ENCODE peak calls at places on chromosome 19, in eight cellular contexts. Z is HCT116, K is testis, S is heart left ventricle, P is A549, H is body of pancreas, O is IMR-90, G is Peyer's patch. D is an unnamed sample.

GRCh38 chr19:35224681-35225604 is 3.6 kb downstream of the FAM187B start:
- DNase-seq in G (peak), O (no peak), Z (no peak), S (no peak), K (no peak), P (no peak), H (peak), D (no peak)

GRCh38 chr19:46924874-46925547 is 64.2 kb downstream of the ARHGAP35 start:
- DNase-seq in P (peak), K (no peak), S (no peak), G (no peak), O (no peak), H (peak), Z (no peak), D (no peak)

GRCh38 chr19:49820125-49820524 is 2.0 kb downstream of the MED25 start:
- DNase-seq in Z (no peak), O (no peak), H (peak), K (peak), S (no peak), P (no peak), G (no peak), D (no peak)

GRCh38 chr19:40689339-40690049 is 957 bp downstream of the NUMBL start:
- DNase-seq in H (no peak), K (no peak), P (no peak), G (peak), O (no peak), S (peak), Z (no peak), D (no peak)

GRCh38 chr19:30338878-30339623 is 33.1 kb upstream of the ZNF536 start:
- DNase-seq in S (no peak), G (no peak), H (no peak), O (no peak), Z (no peak), P (no peak), K (no peak), D (peak)

GRCh38 chr19:44202974-44203373 is 9.4 kb upstream of the ZNF227 start:
- DNase-seq in P (no peak), K (no peak), H (no peak), G (no peak), O (no peak), Z (no peak), S (no peak), D (no peak)

GRCh38 chr19:45125975-45126493 is 33.1 kb downstream of the PPP1R37 start:
- DNase-seq in Z (peak), H (peak), S (no peak), G (peak), O (peak), K (peak), P (peak), D (peak)

GRCh38 chr19:20276011-20276738 is 109.2 kb downstream of the ZNF486 start:
- DNase-seq in P (no peak), S (no peak), K (no peak), O (no peak), Z (no peak), G (no peak), H (no peak), D (no peak)

GRCh38 chr19:6500837-6501739 is 1.0 kb downstream of the TUBB4A start:
- DNase-seq in S (no peak), O (no peak), Z (no peak), H (no peak), G (no peak), P (no peak), K (no peak), D (no peak)

GRCh38 chr19:44648536-44649370 is 5.0 kb downstream of the PVR start:
- DNase-seq in K (peak), G (no peak), O (peak), S (no peak), Z (no peak), H (peak), P (no peak), D (no peak)

GRCh38 chr19:35959040-35959967 is 23.1 kb downstream of the LRFN3 start:
- DNase-seq in O (no peak), H (no peak), G (peak), S (peak), P (no peak), K (peak), Z (no peak), D (no peak)

DNA sequence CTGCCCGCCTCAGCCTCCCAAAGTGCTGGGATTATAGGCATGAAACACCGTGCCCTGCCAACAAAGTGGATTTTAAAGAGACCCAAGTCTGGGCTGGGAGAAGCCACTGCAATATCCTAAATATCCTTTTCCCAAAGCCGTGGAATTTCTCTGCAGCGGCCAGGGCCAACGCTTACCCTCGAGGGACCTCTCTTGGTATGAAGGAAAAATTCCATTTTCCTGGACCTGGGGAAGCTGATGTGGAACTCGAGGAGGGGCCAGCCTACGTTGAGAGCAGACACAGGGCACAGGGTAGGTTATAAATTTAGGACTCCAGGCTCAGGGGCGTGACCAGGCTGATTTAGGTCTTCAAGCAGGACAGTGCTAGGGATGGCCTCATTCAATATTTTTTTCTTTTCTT is 17.7 kb upstream of the UPF1 start:
- DNase-seq in P (no peak), G (no peak), Z (no peak), H (no peak), K (peak), S (no peak), O (no peak), D (no peak)
- TF ChIP-seq CTCF in P (no peak), G (no peak), Z (no peak), H (no peak), K (no peak), S (no peak), O (peak), D (no peak)

GRCh38 chr19:51689751-51690358 is 3.3 kb upstream of the SPACA6 start:
- DNase-seq in G (no peak), K (peak), O (no peak), P (peak), S (peak), Z (no peak), H (peak), D (peak)
- TF ChIP-seq POLR2A in G (no peak), K (no peak), O (no peak), P (peak), S (no peak), Z (no peak), H (no peak), D (no peak)

GRCh38 chr19:633068-633785 is at the start of gene POLRMT:
- DNase-seq in S (peak), K (peak), G (peak), H (peak), P (peak), Z (peak), O (peak), D (peak)

GRCh38 chr19:633786-634639 is 676 bp upstream of the POLRMT start:
- DNase-seq in G (no peak), P (no peak), O (peak), H (no peak), K (no peak), S (no peak), Z (no peak), D (no peak)

GRCh38 chr19:628168-628567 is 5.2 kb downstream of the POLRMT start:
- DNase-seq in S (no peak), H (no peak), P (no peak), G (no peak), Z (no peak), K (no peak), O (no peak), D (no peak)

GRCh38 chr19:632228-633067 is 889 bp downstream of the POLRMT start:
- DNase-seq in O (peak), K (peak), Z (no peak), S (no peak), P (peak), H (no peak), G (no peak), D (no peak)

DNA sequence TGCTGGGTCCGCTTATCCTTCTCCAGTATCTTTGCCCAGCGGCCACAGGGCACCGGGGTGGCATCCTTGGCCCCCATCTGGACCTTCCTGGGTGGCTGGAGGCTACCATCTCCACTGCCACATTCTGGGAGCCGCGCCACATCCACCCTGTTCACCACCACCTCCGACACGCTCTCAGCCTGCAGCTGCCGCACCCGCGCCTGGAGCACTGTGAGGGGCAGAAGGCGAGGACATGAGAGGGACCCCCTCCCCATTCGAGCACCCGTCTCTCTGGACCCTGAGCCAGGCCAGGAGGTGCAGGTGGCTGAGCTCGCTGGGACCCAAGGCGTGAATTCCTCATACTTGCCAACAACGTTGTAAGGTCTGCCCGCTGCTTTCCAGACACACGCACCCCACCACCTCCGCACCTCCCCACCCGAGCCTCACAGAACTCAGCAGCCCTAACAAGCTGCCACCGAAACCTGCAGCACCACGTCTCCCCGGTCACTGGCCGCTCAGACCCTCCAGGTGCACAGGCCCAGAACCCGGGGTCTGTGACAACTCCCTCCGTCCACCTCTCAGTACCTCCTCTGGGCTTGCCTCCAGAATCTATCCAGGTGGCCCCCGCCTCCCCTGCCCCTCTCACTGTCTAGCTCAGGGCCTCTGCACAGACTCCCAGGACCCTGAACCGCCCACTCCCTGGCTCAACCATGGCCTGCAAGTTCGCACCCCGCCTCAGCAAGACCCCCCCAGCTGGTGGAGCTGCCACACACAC is 3.2 kb downstream of the POLRMT start:
- DNase-seq in P (no peak), G (no peak), O (no peak), H (peak), S (no peak), Z (no peak), K (no peak), D (no peak)
- TF ChIP-seq CTCF in P (no peak), G (no peak), O (no peak), H (no peak), S (no peak), Z (no peak), K (no peak), D (no peak)

GRCh38 chr19:12034610-12035009 is 869 bp downstream of the ZNF433 start:
- DNase-seq in H (no peak), P (no peak), G (no peak), K (no peak), S (no peak), Z (no peak), O (no peak), D (no peak)

GRCh38 chr19:12034196-12034595 is 1.3 kb downstream of the ZNF433 start:
- DNase-seq in H (peak), K (no peak), P (no peak), S (no peak), G (no peak), O (no peak), Z (no peak), D (no peak)

DNA sequence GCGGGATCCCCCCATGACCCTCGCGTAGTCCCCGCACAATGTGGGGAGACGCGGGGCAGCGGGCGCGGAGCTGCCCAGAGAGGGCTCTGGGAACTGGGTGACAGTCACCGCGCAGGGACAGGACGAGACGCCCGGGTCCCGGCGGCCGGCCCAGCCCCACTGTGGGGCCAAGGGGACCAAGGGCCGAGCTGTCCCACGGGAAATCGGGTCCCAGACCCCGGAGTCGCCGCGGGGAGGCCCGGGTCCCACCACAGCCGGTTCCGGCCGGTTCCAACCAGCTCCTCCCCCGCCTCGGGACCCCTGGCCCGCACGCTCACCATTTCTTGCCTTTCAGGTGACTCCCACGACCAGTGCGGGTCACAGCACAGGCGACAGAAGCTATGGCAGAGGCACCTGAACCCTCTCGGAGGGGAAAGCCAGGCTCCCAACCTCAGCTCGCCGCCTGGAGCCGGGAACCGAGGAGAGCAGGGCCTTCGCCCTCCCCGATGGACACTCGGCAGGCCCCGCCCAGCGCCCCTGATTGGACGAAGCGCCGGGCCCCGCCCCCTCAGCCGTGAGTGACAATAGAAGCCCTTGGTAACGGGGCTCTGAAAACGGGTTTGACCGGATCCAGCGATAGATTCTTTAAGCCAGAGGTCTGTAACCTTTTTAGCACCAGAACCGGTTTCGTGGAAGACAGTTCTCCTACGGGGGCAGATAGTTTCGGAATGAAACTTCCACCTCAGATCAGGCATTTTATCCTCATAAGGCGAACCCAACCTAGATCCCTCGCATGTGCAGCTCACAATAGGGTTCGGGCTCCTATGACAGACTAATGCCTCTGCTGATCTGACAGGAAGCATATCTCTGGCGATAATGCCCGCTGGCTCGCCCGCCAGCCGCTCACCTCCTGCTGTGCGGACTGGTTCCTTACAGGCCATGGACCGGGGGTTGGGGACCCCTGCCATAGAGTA is at the start of gene ZNF433:
- DNase-seq in H (peak), Z (no peak), P (no peak), S (peak), G (peak), O (peak), K (peak), D (peak)
- TF ChIP-seq POLR2A in H (peak), Z (no peak), P (no peak), S (no peak), G (no peak), O (peak), K (peak), D (no peak)

D was measured in lower leg skin.